ENCODE peak calls at places on chromosomes 12 and 14, in nine cellular contexts. Y is astrocyte, T is IMR-90, X is GM23338, V is H9, O is OCI-LY7, J is GM23248, P is K562, Z is PC-3. M is an unnamed sample. For H4K20me1, the result is how much of the 10 kb centered on the place peaks cover.

GRCh38 chr12:12804432-12804886 is 8.7 kb upstream of the DDX47 start:
- DNase-seq in X (no peak), Z (peak), J (peak), Y (peak), V (no peak), T (peak), O (no peak), P (no peak), M (peak)

GRCh38 chr14:59534361-59534987 is 42.1 kb downstream of the CCDC175 start:
- DNase-seq in P (no peak), Z (no peak), T (peak), X (no peak), O (no peak), Y (no peak), J (no peak), V (no peak), M (no peak)

GRCh38 chr14:101101456-101102056 is 198.0 kb upstream of the RTL1 start:
- DNase-seq in Y (peak), Z (peak), P (no peak), V (no peak), T (no peak), J (peak), X (no peak), O (no peak), M (no peak)

GRCh38 chr12:61810486-61810885 is 449.7 kb upstream of the USP15 start:
- DNase-seq in O (no peak), V (no peak), Z (no peak), Y (no peak), T (no peak), J (no peak), X (peak), P (no peak), M (no peak)

GRCh38 chr12:32034045-32034444 is 72.6 kb upstream of the BICD1 start:
- DNase-seq in V (no peak), J (peak), X (no peak), Z (no peak), P (no peak), O (no peak), Y (no peak), T (no peak), M (peak)

GRCh38 chr14:106585692-106586091 is 1059.3 kb downstream of the TMEM121 start:
- DNase-seq in J (no peak), Z (no peak), V (no peak), P (no peak), O (no peak), X (no peak), T (no peak), Y (no peak), M (no peak)

GRCh38 chr12:41983896-41984295 is 160.8 kb downstream of the GXYLT1 start:
- DNase-seq in Y (no peak), T (no peak), O (no peak), J (no peak), Z (no peak), X (no peak), P (no peak), V (no peak), M (no peak)

GRCh38 chr12:118302053-118302452 is 70.7 kb downstream of the TAOK3 start:
- DNase-seq in P (no peak), Z (peak), V (no peak), Y (peak), J (peak), T (peak), O (no peak), X (no peak), M (no peak)

GRCh38 chr12:53423597-53423996 is at the start of gene AMHR2:
- DNase-seq in V (no peak), O (no peak), T (no peak), J (no peak), Y (no peak), Z (no peak), X (no peak), P (peak), M (no peak)

GRCh38 chr12:96036765-96037455 is 1.5 kb upstream of the LTA4H start:
- DNase-seq in T (peak), O (no peak), J (peak), Z (peak), P (no peak), X (no peak), Y (peak), V (no peak), M (no peak)

GRCh38 chr12:14514154-14514842 is 53.4 kb downstream of the PLBD1 start:
- DNase-seq in V (no peak), P (no peak), J (peak), Z (peak), T (peak), X (peak), Y (peak), O (peak), M (peak)

DNA sequence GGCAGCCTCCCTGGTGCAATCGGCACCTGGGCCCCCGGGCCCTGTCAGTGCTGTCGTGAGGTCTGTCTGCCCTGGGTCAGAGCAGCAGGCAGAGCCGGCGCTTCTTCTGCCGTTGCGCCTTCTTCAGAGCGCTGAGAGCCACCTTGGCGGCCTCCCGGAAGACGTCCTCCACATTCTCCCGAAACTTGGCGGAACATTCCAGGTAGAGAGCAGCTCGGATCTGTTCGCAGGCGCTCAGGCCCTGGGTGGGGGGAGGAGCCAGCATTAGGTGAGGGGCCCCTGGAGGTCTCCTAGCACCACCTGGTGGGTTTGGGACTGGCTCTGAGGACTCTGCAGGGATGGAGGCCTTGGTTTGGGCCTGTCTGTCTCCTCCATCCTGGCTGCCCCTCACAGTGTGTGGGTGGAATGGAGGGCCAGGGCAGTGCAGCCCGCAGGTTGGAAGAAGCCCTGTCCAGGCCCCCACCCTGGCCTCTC is 14.0 kb downstream of the RHOF start:
- DNase-seq in P (no peak), Y (no peak), T (no peak), J (no peak), Z (no peak), X (peak), O (no peak), V (no peak), M (no peak)
- H4K20me1 ChIP-seq in P (under half), Y (under half), T (under half), J (under half), Z (under half), X (under half), O (under half), V (under half), M (under half)

GRCh38 chr14:103651585-103651984 is 22.6 kb downstream of the KLC1 start:
- DNase-seq in J (no peak), V (no peak), O (no peak), P (no peak), Z (no peak), T (no peak), Y (no peak), X (no peak), M (no peak)
- H4K20me1 ChIP-seq in J (under half), V (under half), O (under half), P (under half), Z (half or more), T (half or more), Y (half or more), X (half or more), M (half or more)

GRCh38 chr12:55996715-55997534 is at the start of gene SUOX:
- DNase-seq in Z (peak), V (peak), X (peak), Y (peak), T (peak), P (peak), J (peak), O (no peak), M (peak)
- H4K20me1 ChIP-seq in Z (under half), V (under half), X (under half), Y (under half), T (under half), P (under half), J (under half), O (under half), M (under half)

GRCh38 chr12:67658486-67658885 is 9.9 kb downstream of the DYRK2 start:
- DNase-seq in Y (no peak), Z (no peak), X (no peak), T (no peak), P (no peak), V (no peak), J (no peak), O (no peak), M (no peak)
- H4K20me1 ChIP-seq in Y (half or more), Z (under half), X (under half), T (under half), P (under half), V (under half), J (under half), O (under half), M (half or more)

DNA sequence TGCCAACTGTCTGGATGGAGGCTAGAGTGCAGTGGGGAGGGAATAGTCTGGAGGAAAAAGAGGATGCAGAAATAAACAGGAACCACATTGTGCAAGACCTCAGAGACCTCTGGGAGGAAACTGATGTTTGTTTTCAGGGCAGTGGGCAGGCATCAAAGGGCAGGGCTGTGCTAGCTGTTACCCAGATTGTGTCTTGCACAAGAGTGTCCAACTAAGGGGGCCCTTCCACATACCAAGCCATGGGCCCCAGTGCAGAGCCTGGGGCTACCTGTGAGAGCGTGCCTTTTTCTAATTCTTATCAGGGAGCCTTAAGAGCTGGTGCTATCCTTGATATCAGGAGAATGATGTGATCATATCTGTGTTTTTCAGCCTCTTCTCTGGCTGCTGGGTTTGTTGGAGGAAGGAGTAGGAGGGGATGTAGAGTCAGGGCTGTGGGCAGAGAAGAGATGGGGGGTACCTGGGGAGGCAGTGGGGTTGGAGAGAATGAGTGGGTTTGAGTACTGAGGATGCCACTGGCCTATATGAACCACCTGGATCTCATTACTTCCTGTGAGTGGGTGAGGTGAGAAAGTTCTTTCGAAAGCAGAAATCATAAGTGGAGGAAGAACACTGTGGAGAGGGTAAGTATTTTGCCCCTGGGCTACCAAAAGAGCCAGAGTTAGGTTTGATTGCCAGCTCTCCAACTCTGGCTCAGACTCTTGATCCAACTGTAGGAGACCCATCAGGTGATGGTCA is 259.2 kb upstream of the CRY1 start:
- DNase-seq in P (no peak), O (no peak), J (no peak), T (no peak), Z (no peak), V (no peak), Y (no peak), X (no peak), M (no peak)
- H4K20me1 ChIP-seq in P (under half), O (under half), J (under half), T (under half), Z (under half), V (under half), Y (under half), X (under half), M (under half)

DNA sequence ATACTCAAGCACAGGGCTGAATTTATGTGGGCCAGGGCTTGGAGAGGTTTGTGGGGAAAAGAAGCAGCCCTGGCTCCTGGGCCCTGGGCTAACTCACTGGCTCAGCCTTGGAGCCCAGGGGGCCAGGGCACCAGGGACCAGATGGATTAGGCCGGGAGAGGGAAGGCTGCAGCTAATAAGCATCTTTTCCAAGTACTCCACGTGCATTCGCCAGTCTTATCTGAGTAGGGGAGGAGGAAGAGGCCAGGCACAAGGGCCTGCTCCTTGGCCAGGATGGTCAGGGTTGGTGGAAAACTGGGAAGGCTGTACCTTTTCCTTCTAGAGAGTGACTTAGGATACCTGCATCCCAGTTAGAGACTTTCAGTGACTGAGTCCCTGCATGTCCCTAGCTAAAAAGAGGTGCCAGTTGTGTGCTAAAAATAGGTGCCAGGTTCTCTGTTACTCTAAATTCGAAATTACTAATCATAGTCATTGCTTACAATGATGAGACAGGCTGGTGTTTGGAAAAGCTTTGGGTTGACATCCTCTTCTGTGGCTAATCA is 1.3 kb downstream of the GLRX5 start:
- DNase-seq in P (no peak), J (no peak), Y (no peak), O (no peak), X (no peak), Z (no peak), V (no peak), T (no peak), M (no peak)
- H4K20me1 ChIP-seq in P (under half), J (under half), Y (half or more), O (under half), X (half or more), Z (half or more), V (under half), T (under half), M (under half)

GRCh38 chr12:124345795-124346194 is 50.9 kb downstream of the RFLNA start:
- DNase-seq in P (no peak), V (no peak), Y (no peak), T (peak), Z (no peak), X (no peak), J (peak), O (no peak), M (no peak)
- H4K20me1 ChIP-seq in P (under half), V (under half), Y (half or more), T (under half), Z (under half), X (under half), J (under half), O (under half), M (under half)

GRCh38 chr14:99511421-99512109 is 30.4 kb downstream of the CCNK start:
- DNase-seq in T (peak), O (no peak), P (no peak), J (peak), Z (no peak), Y (peak), X (no peak), V (no peak), M (peak)

GRCh38 chr14:99512110-99512449 is 30.9 kb downstream of the CCNK start:
- DNase-seq in Y (no peak), P (no peak), X (no peak), O (no peak), Z (no peak), T (no peak), V (no peak), J (no peak), M (no peak)

GRCh38 chr14:99513946-99514551 is 32.8 kb downstream of the CCNK start:
- DNase-seq in O (no peak), Y (no peak), J (no peak), X (no peak), V (peak), T (no peak), P (no peak), Z (no peak), M (peak)

GRCh38 chr14:99513183-99513694 is 32.0 kb downstream of the CCNK start:
- DNase-seq in P (no peak), X (no peak), Z (no peak), T (no peak), Y (no peak), O (no peak), V (no peak), J (no peak), M (peak)

GRCh38 chr14:99512571-99513182 is 31.5 kb downstream of the CCNK start:
- DNase-seq in T (no peak), Z (no peak), V (no peak), O (no peak), Y (no peak), P (no peak), J (no peak), X (no peak), M (no peak)
- H4K20me1 ChIP-seq in T (under half), Z (under half), V (under half), O (under half), Y (under half), P (under half), J (under half), X (under half), M (under half)

GRCh38 chr14:30573203-30573814 is 14.4 kb downstream of the G2E3 start:
- DNase-seq in Y (peak), O (no peak), T (peak), V (no peak), X (no peak), Z (peak), J (peak), P (no peak), M (no peak)
- H4K20me1 ChIP-seq in Y (half or more), O (under half), T (under half), V (under half), X (half or more), Z (half or more), J (under half), P (under half), M (under half)